ENCODE peak calls at places on chromosome 13, in eight cellular contexts. I is breast epithelium, Z is A673, W is ovary, A is sigmoid colon, N is tibial nerve, J is lung, F is pancreas. U is an unnamed sample.
A peak's percentile ranks its signal among the peaks of the same experiment; 100 is the strongest.

GRCh38 chr13:100124265-100124664 is 35.4 kb downstream of the PCCA start:
- DNase-seq in Z (peak; percentile 90), J (no peak), I (no peak), A (no peak), N (no peak), F (no peak), W (no peak), U (no peak)

GRCh38 chr13:50152655-50153309 is 137.5 kb downstream of the KCNRG start:
- DNase-seq in J (no peak), F (no peak), A (no peak), W (no peak), Z (no peak), I (no peak), N (no peak), U (no peak)

GRCh38 chr13:20717581-20718542 is 14.4 kb downstream of the IL17D start:
- DNase-seq in Z (no peak), F (no peak), A (no peak), N (no peak), J (no peak), W (no peak), I (no peak), U (no peak)

GRCh38 chr13:27428160-27428559 is 3.7 kb downstream of the GTF3A start:
- DNase-seq in Z (no peak), A (no peak), I (no peak), W (no peak), N (no peak), J (no peak), F (no peak), U (no peak)

GRCh38 chr13:99085139-99085845 is 107.4 kb upstream of the DOCK9 start:
- DNase-seq in J (no peak), F (no peak), A (peak; percentile 67), W (peak; percentile 38), N (peak; percentile 5), Z (no peak), I (no peak), U (no peak)

GRCh38 chr13:43444085-43444484 is 342.7 kb downstream of the ENOX1 start:
- DNase-seq in Z (no peak), W (no peak), J (no peak), A (no peak), N (no peak), F (no peak), I (no peak), U (no peak)

GRCh38 chr13:34506796-34507195 is 435.3 kb upstream of the NBEA start:
- DNase-seq in J (no peak), I (no peak), Z (no peak), N (no peak), A (no peak), W (no peak), F (no peak), U (no peak)

GRCh38 chr13:67619987-67620386 is 389.9 kb upstream of the PCDH9 start:
- DNase-seq in N (no peak), I (no peak), W (no peak), F (no peak), J (no peak), A (no peak), Z (peak; percentile 53), U (peak; percentile 7)

GRCh38 chr13:19984430-19985218 is 26.1 kb downstream of the ZMYM2 start:
- DNase-seq in W (no peak), A (no peak), N (no peak), I (no peak), J (no peak), F (no peak), Z (peak; percentile 54), U (peak; percentile 32)

GRCh38 chr13:106846571-106846970 is 278.6 kb upstream of the ARGLU1 start:
- DNase-seq in I (no peak), F (no peak), A (no peak), W (no peak), Z (no peak), J (no peak), N (no peak), U (no peak)

GRCh38 chr13:41568990-41569387 is 111.6 kb downstream of the RGCC start:
- DNase-seq in F (no peak), J (no peak), Z (no peak), N (no peak), W (no peak), A (no peak), I (no peak), U (no peak)

GRCh38 chr13:23811366-23812027 is 77.7 kb downstream of the MIPEP start:
- DNase-seq in F (no peak), J (no peak), Z (no peak), I (no peak), W (no peak), A (no peak), N (no peak), U (no peak)

GRCh38 chr13:42754801-42755513 is 26.4 kb upstream of the FAM216B start:
- DNase-seq in I (no peak), Z (no peak), J (no peak), F (no peak), A (no peak), W (no peak), N (no peak), U (no peak)

GRCh38 chr13:45361596-45362206 is 20.7 kb upstream of the TPT1 start:
- DNase-seq in J (no peak), F (no peak), A (no peak), I (peak; percentile 6), W (no peak), Z (no peak), N (no peak), U (no peak)

GRCh38 chr13:48859168-48860105 is 116.3 kb upstream of the FNDC3A start:
- DNase-seq in N (no peak), W (no peak), Z (no peak), F (no peak), I (no peak), A (no peak), J (no peak), U (no peak)

GRCh38 chr13:93386191-93386590 is 159.6 kb downstream of the GPC6 start:
- DNase-seq in W (no peak), A (no peak), J (no peak), I (no peak), N (no peak), Z (no peak), F (no peak), U (no peak)

GRCh38 chr13:98796798-98797197 is 44.3 kb upstream of the SLC15A1 start:
- DNase-seq in I (no peak), W (no peak), F (no peak), A (no peak), Z (no peak), J (no peak), N (no peak), U (no peak)

GRCh38 chr13:110993788-110994187 is 78.9 kb upstream of the ANKRD10 start:
- DNase-seq in A (no peak), F (no peak), N (no peak), W (no peak), I (no peak), J (no peak), Z (no peak), U (no peak)

GRCh38 chr13:51849145-51850101 is 4.4 kb upstream of the TMEM272 start:
- DNase-seq in A (no peak), J (no peak), F (no peak), N (no peak), Z (peak; percentile 59), I (no peak), W (no peak), U (no peak)

GRCh38 chr13:24127116-24127631 is 33.3 kb upstream of the SPATA13 start:
- DNase-seq in I (no peak), F (no peak), Z (peak; percentile 32), J (no peak), N (no peak), A (no peak), W (no peak), U (no peak)

DNA sequence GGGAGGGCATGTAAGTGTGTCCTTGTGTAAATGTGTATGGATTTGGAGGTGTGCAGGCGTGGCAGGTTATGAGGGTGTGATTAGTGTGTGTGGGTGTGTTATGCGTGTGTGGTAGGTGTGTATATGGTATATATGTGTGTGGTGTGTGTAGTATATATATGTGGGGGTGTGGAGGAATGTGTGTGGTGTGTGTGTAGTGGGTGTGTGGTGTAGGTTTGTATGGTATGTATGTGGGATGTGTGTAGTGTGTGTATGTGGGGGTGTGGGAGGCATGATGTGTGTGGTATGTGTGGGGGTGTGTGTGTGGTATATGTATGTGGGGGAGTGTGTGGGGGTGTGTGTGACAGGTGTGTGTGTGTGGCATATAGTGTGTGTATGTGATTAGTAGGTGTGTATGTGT is 104.2 kb downstream of the SLC7A1 start:
- DNase-seq in Z (no peak), N (no peak), I (no peak), F (no peak), W (peak; percentile 1), J (no peak), A (no peak), U (no peak)
- H3K27me3 ChIP-seq in Z (peaks cover 9% of the 10 kb centered on the region), N (no peaks in the 10 kb centered on the region), I (no peaks in the 10 kb centered on the region), F (no peaks in the 10 kb centered on the region), W (no peaks in the 10 kb centered on the region), J (no peaks in the 10 kb centered on the region), A (no peaks in the 10 kb centered on the region), U (peaks cover 30% of the 10 kb centered on the region)

GRCh38 chr13:94568443-94568842 is 27.5 kb downstream of the TGDS start:
- DNase-seq in W (no peak), F (no peak), J (no peak), N (no peak), A (no peak), Z (no peak), I (no peak), U (no peak)

DNA sequence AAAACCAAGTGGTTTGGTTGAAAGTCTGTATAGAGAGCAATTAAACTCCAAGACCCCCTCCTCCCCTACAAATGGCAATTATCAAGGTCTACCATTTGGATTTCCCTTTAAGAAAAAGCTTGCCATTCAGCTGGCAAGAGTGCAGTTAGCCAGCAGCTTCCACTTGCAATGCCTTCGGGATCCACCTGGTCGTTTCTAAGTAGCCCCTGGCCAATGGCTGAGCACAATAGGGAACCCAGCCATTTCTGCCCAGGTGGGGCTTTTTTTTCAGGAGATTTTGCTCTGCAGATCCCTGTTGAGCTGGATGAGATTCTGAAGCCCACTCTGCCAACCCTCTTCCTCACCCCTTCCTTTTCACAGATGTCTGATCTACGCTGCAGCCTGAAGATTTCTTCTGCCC is 26.3 kb downstream of the TGDS start:
- DNase-seq in N (no peak), A (no peak), W (no peak), I (no peak), J (no peak), F (no peak), Z (no peak), U (no peak)
- TF ChIP-seq CTCF in N (no peak), A (no peak), W (no peak), I (no peak), J (no peak), F (no peak), Z (no peak), U (no peak)

GRCh38 chr13:97238432-97238831 is 16.3 kb downstream of the MBNL2 start:
- DNase-seq in I (no peak), F (no peak), Z (no peak), J (no peak), W (no peak), N (no peak), A (no peak), U (no peak)
- H3K27ac ChIP-seq in I (peak overlapping the region; percentile 61), F (no peak overlapping the region), Z (no peak overlapping the region), J (peak overlapping the region; percentile 13), W (no peak overlapping the region), N (no peak overlapping the region), A (peak overlapping the region; percentile 75), U (no peak overlapping the region)

DNA sequence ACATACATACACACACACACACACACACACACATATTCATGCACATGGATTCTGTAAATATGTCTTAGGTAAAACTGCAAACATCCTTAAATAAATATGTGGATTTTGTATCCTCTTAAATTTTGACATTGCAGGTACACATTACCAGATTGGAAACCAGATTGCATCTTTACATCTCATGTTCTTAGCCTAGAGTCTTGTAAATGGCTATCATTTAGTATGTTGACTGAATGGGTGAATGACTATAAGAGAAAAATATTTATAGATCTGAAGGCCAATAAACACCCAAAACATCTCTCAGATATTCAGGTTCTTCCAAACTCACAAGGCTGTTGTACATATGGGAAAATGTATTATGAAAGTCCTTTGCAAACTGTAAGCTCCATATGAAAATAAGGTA is 104.3 kb downstream of the STARD13 start:
- DNase-seq in Z (no peak), J (no peak), W (no peak), N (no peak), I (no peak), F (no peak), A (no peak), U (no peak)
- H3K27me3 ChIP-seq in Z (no peaks in the 10 kb centered on the region), J (no peaks in the 10 kb centered on the region), W (no peaks in the 10 kb centered on the region), N (no peaks in the 10 kb centered on the region), I (no peaks in the 10 kb centered on the region), F (no peaks in the 10 kb centered on the region), A (no peaks in the 10 kb centered on the region), U (no peaks in the 10 kb centered on the region)

U was measured in AG04450.